ENCODE peak calls at places on chromosome 19, in seven cellular contexts. B is NB4, C is heart left ventricle, V is HCT116, O is breast epithelium, Y is HepG2, X is tibial nerve. S is an unnamed sample.

GRCh38 chr19:2755811-2756210 is 16.0 kb upstream of the SLC39A3 start:
- DNase-seq in B (no peak), C (no peak), V (no peak), O (no peak), Y (no peak), X (no peak), S (no peak)

GRCh38 chr19:33388817-33389573 is 15.5 kb downstream of the CEBPG start:
- DNase-seq in B (no peak), C (no peak), V (no peak), O (peak; percentile 48), Y (no peak), X (no peak), S (peak; percentile 56)

GRCh38 chr19:13782537-13782936 is 8.3 kb downstream of the C19orf53 start:
- DNase-seq in B (no peak), C (no peak), V (no peak), O (no peak), Y (no peak), X (no peak), S (no peak)

GRCh38 chr19:38879400-38879751 is 1.3 kb upstream of the RINL start:
- DNase-seq in B (no peak), C (peak; percentile 14), V (no peak), O (no peak), Y (no peak), X (no peak), S (no peak)

GRCh38 chr19:30625947-30626346 is 253.8 kb downstream of the ZNF536 start:
- DNase-seq in B (no peak), C (no peak), V (no peak), O (no peak), Y (no peak), X (no peak), S (no peak)

GRCh38 chr19:51098366-51099069 is 9.7 kb downstream of the CTU1 start:
- DNase-seq in B (no peak), C (peak; percentile 62), V (no peak), O (no peak), Y (no peak), X (no peak), S (peak; percentile 66)

GRCh38 chr19:33690461-33691427 is 69.0 kb downstream of the CHST8 start:
- DNase-seq in B (no peak), C (no peak), V (no peak), O (peak; percentile 49), Y (no peak), X (no peak), S (peak; percentile 35)

GRCh38 chr19:46859637-46860124 is 1.1 kb upstream of the ARHGAP35 start:
- DNase-seq in B (no peak), C (peak; percentile 80), V (no peak), O (peak; percentile 76), Y (peak; percentile 87), X (peak; percentile 84), S (peak; percentile 74)

GRCh38 chr19:7161292-7161691 is 91.8 kb downstream of the ZNF557 start:
- DNase-seq in B (no peak), C (no peak), V (no peak), O (no peak), Y (no peak), X (no peak), S (peak; percentile 2)

GRCh38 chr19:3075605-3076431 is 13.5 kb upstream of the TLE5 start:
- DNase-seq in B (peak; percentile 45), C (no peak), V (no peak), O (peak; percentile 68), Y (no peak), X (no peak), S (peak; percentile 73)

GRCh38 chr19:46839752-46840151 is 10.9 kb downstream of the AP2S1 start:
- DNase-seq in B (no peak), C (no peak), V (no peak), O (no peak), Y (no peak), X (no peak), S (no peak)

GRCh38 chr19:31981545-31981944 is 363.9 kb upstream of the ZNF507 start:
- DNase-seq in B (no peak), C (no peak), V (no peak), O (no peak), Y (no peak), X (no peak), S (no peak)

GRCh38 chr19:48595171-48595570 is 11.4 kb upstream of the SPACA4 start:
- DNase-seq in B (no peak), C (no peak), V (no peak), O (no peak), Y (no peak), X (no peak), S (no peak)

GRCh38 chr19:17332360-17332676 is 2.3 kb downstream of the ANO8 start:
- DNase-seq in B (no peak), C (no peak), V (no peak), O (no peak), Y (no peak), X (no peak), S (no peak)

GRCh38 chr19:17332677-17333581 is 1.7 kb downstream of the ANO8 start:
- DNase-seq in B (peak; percentile 74), C (no peak), V (peak; percentile 96), O (no peak), Y (peak; percentile 87), X (no peak), S (peak; percentile 44)

GRCh38 chr19:17335575-17335974 is 920 bp upstream of the ANO8 start:
- DNase-seq in B (no peak), C (no peak), V (no peak), O (no peak), Y (no peak), X (no peak), S (no peak)

GRCh38 chr19:17334414-17335409 is at the start of gene ANO8:
- DNase-seq in B (peak; percentile 96), C (peak; percentile 98), V (peak; percentile 99), O (peak; percentile 93), Y (peak; percentile 91), X (peak; percentile 85), S (peak; percentile 91)

GRCh38 chr19:17333611-17334413 is 843 bp downstream of the ANO8 start:
- DNase-seq in B (peak; percentile 94), C (no peak), V (peak; percentile 71), O (no peak), Y (no peak), X (no peak), S (no peak)
- TF ChIP-seq POLR2A in B (no peak), C (no peak), V (no peak), O (no peak), Y (no peak), X (no peak), S (no peak)

GRCh38 chr19:23055501-23055900 is 52.5 kb upstream of the ZNF728 start:
- DNase-seq in B (no peak), C (no peak), V (no peak), O (no peak), Y (no peak), X (no peak), S (no peak)

GRCh38 chr19:23054456-23054855 is 51.5 kb upstream of the ZNF728 start:
- DNase-seq in B (no peak), C (no peak), V (no peak), O (no peak), Y (no peak), X (no peak), S (no peak)

GRCh38 chr19:23049256-23049655 is 46.3 kb upstream of the ZNF728 start:
- DNase-seq in B (no peak), C (no peak), V (no peak), O (no peak), Y (no peak), X (no peak), S (no peak)

GRCh38 chr19:23055946-23056345 is 53.0 kb upstream of the ZNF728 start:
- DNase-seq in B (no peak), C (no peak), V (no peak), O (no peak), Y (no peak), X (no peak), S (no peak)

DNA sequence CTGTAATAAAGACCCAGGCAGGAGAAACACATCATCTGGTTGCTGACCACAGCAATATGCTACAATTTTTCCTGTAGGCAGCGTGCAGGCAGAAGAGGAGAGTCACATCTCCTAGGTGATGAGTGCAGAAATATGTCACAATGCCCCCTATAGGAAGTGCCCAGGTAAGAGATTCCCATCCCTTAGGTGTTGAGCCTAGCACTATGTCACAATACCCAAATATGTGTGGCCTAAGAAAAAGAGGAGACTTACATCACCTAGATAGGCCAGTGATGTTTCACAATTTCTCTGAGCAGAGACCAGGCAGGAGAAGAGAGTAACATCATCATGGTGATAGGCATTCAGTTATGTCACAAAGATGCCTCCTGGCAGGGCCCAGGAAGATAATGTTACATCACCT is 49.4 kb upstream of the ZNF728 start:
- DNase-seq in B (no peak), C (no peak), V (no peak), O (no peak), Y (no peak), X (no peak), S (no peak)
- TF ChIP-seq CTCF in B (no peak), C (no peak), V (no peak), O (no peak), Y (no peak), X (no peak), S (no peak)

DNA sequence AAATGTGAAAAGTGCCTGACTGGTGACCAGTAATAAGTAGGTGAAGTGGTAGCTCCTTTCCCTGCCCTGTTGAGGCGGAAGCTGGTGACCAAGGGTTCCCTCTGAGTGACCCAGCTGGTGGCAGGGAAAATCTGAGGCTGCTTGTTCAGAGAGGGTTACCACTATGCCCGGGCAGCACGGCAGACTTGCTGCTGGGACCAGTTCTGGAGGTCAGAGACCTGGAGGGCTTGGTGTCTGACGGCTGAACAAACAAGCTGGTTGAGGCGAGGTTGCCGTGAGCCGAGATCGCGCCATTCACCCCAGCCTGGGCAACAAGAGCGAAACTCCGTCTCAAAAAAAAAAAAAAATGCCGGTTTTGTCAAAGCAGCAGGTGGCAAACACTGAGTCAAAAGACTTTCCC is 80.1 kb downstream of the ZNF429 start:
- DNase-seq in B (no peak), C (no peak), V (no peak), O (no peak), Y (no peak), X (no peak), S (no peak)
- TF ChIP-seq POLR2A in B (no peak), C (no peak), V (no peak), O (no peak), Y (no peak), X (no peak), S (no peak)

DNA sequence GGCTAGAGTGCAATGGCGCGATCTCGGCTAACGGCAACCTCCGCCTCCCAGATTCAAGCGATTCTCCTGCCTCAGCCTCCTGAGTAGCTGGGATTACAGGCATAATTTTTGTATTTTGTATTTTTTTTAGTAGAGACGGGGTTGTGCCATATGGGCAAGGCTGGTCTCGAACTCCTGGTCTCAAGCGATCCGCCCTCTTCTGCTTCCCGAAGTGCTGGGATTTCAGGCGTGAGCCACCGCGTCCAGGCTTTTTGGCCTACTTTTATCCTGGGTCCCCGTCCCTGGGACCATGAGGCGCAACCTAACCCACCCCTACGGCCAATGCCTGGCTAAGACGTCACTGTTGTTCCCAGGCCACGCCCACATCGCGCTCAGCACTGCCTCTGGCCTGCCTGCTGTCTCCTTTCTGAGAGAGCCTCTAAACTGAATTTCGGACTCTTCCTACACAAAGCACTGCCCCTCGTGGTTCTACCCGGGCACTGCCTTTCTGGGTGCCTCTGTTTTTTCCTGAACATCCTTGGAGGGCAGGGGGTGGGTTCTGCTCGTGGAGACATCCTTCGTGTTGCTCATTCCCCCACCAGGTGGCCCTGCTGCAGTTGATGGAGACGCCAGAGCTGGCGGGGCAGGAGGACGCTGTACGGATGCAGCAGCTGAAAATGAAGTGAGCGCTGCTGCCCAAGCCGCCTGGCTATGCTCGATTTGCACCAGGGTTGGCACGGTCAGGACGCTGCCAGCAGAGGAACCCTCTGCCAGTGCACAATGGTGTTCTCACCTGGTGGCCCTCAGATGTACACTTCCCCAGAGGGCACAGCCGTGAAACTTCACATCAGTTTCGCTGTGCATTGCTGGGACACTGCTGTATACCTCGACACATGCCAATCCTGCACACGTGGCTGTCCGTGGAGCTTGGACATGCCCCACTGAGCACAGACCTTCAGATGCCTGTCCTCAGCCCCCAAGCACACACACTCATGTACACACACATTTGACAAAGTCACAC is 2.0 kb downstream of the REX1BD start:
- DNase-seq in B (no peak), C (peak; percentile 51), V (peak; percentile 96), O (no peak), Y (peak; percentile 76), X (peak; percentile 55), S (no peak)
- TF ChIP-seq CTCF in B (no peak), C (no peak), V (peak; percentile 81), O (peak; percentile 18), Y (peak; percentile 67), X (no peak), S (no peak)